ENCODE peak calls at places on chromosome 17, in seven cellular contexts. Z, X, E, Y, T, H and U are unnamed samples.

GRCh38 chr17:77889135-77889505 is 69.4 kb upstream of the TNRC6C start:
- DNase-seq in E (no peak), Z (no peak), X (no peak), Y (no peak), T (no peak), H (no peak), U (no peak)

GRCh38 chr17:72924181-72924580 is 168.3 kb downstream of the SLC39A11 start:
- DNase-seq in Y (no peak), H (no peak), E (no peak), Z (no peak), T (no peak), X (no peak), U (no peak)

GRCh38 chr17:77085916-77086432 is 54.8 kb upstream of the SEC14L1 start:
- DNase-seq in X (no peak), E (no peak), T (no peak), Y (no peak), H (no peak), Z (no peak), U (no peak)

GRCh38 chr17:50459756-50460155 is 8.9 kb downstream of the CHAD start:
- DNase-seq in H (no peak), E (no peak), Y (no peak), X (no peak), Z (no peak), T (no peak), U (no peak)

GRCh38 chr17:50798424-50799344 is 31.4 kb upstream of the ANKRD40CL start:
- DNase-seq in X (peak), Z (no peak), Y (no peak), T (no peak), E (no peak), H (no peak), U (no peak)

GRCh38 chr17:65444049-65444448 is 117.4 kb downstream of the AXIN2 start:
- DNase-seq in Y (no peak), Z (no peak), E (no peak), H (no peak), T (no peak), X (no peak), U (no peak)

GRCh38 chr17:40320771-40321501 is 12.0 kb downstream of the RARA start:
- DNase-seq in Z (no peak), X (no peak), T (no peak), Y (no peak), H (no peak), E (no peak), U (no peak)

GRCh38 chr17:44589316-44590071 is 32.2 kb downstream of the FZD2 start:
- DNase-seq in Y (no peak), X (no peak), T (no peak), Z (no peak), E (no peak), H (no peak), U (no peak)

GRCh38 chr17:71970312-71970711 is 150.5 kb upstream of the SOX9 start:
- DNase-seq in H (peak), T (no peak), X (no peak), E (no peak), Y (no peak), Z (no peak), U (no peak)

GRCh38 chr17:2015314-2015713 is 9.8 kb downstream of the RTN4RL1 start:
- DNase-seq in T (no peak), Z (no peak), E (no peak), Y (no peak), X (no peak), H (no peak), U (no peak)

GRCh38 chr17:35799942-35800341 is 4.5 kb upstream of the MMP28 start:
- DNase-seq in E (no peak), X (no peak), Z (no peak), T (no peak), Y (peak), H (peak), U (no peak)

GRCh38 chr17:19621697-19622096 is 26.9 kb upstream of the ALDH3A2 start:
- DNase-seq in Y (no peak), X (no peak), T (no peak), Z (no peak), E (no peak), H (no peak), U (no peak)

GRCh38 chr17:82957961-82958491 is 118.2 kb upstream of the ZNF750 start:
- DNase-seq in X (no peak), H (no peak), T (no peak), Y (no peak), Z (no peak), E (no peak), U (no peak)

GRCh38 chr17:19346351-19347255 is 15.9 kb downstream of the B9D1 start:
- DNase-seq in Y (no peak), E (no peak), T (no peak), H (peak), Z (no peak), X (no peak), U (no peak)

GRCh38 chr17:29469251-29469650 is 79.1 kb downstream of the TAOK1 start:
- DNase-seq in T (no peak), Z (no peak), E (no peak), X (no peak), H (no peak), Y (no peak), U (no peak)